ENCODE peak calls at places on chromosomes 6 and 20, in nine cellular contexts. D, R, T, G, S, Z, E, I and K are unnamed samples.

GRCh38 chr6:169589699-169590257 is 112.1 kb downstream of the WDR27 start:
- DNase-seq in D (no peak), R (no peak), T (no peak), G (no peak), S (no peak), Z (no peak), E (no peak), I (no peak), K (peak)

GRCh38 chr6:39961178-39961577 is 26.9 kb upstream of the MOCS1 start:
- DNase-seq in D (no peak), R (no peak), T (no peak), G (no peak), S (no peak), Z (no peak), E (no peak), I (no peak), K (no peak)

GRCh38 chr20:45994761-45995160 is 13.9 kb upstream of the MMP9 start:
- DNase-seq in D (no peak), R (no peak), T (no peak), G (no peak), S (no peak), Z (peak), E (no peak), I (no peak), K (no peak)

GRCh38 chr6:19997104-19997503 is 159.9 kb downstream of the ID4 start:
- DNase-seq in D (no peak), R (no peak), T (no peak), G (no peak), S (no peak), Z (no peak), E (no peak), I (no peak), K (no peak)

GRCh38 chr20:37796121-37796520 is 102.3 kb downstream of the CTNNBL1 start:
- DNase-seq in D (no peak), R (no peak), T (no peak), G (no peak), S (no peak), Z (no peak), E (no peak), I (no peak), K (no peak)

GRCh38 chr6:151341481-151342195 is 49.7 kb downstream of the ZBTB2 start:
- DNase-seq in D (no peak), R (no peak), T (no peak), G (no peak), S (no peak), Z (no peak), E (no peak), I (no peak), K (no peak)

GRCh38 chr20:1263853-1264252 is 2.2 kb upstream of the SNPH start:
- DNase-seq in D (no peak), R (no peak), T (no peak), G (no peak), S (no peak), Z (no peak), E (no peak), I (peak), K (no peak)

GRCh38 chr20:34343458-34344255 is 19.4 kb upstream of the ITCH start:
- DNase-seq in D (no peak), R (no peak), T (no peak), G (no peak), S (no peak), Z (no peak), E (no peak), I (no peak), K (no peak)

GRCh38 chr20:34562643-34563042 is 4.1 kb downstream of the MAP1LC3A start:
- DNase-seq in D (peak), R (no peak), T (no peak), G (peak), S (no peak), Z (no peak), E (no peak), I (no peak), K (no peak)

GRCh38 chr20:33894798-33895197 is 83.7 kb downstream of the CHMP4B start:
- DNase-seq in D (no peak), R (no peak), T (no peak), G (no peak), S (no peak), Z (no peak), E (no peak), I (no peak), K (no peak)

GRCh38 chr6:15504581-15505350 is 158.1 kb downstream of the DTNBP1 start:
- DNase-seq in D (peak), R (no peak), T (peak), G (no peak), S (no peak), Z (no peak), E (peak), I (peak), K (no peak)

GRCh38 chr20:33019465-33020277 is 11.8 kb upstream of the BPIFB6 start:
- DNase-seq in D (no peak), R (no peak), T (no peak), G (no peak), S (no peak), Z (no peak), E (no peak), I (no peak), K (no peak)

GRCh38 chr6:158744986-158745430 is 74.2 kb downstream of the EZR start:
- DNase-seq in D (no peak), R (no peak), T (no peak), G (no peak), S (no peak), Z (no peak), E (no peak), I (no peak), K (no peak)

GRCh38 chr6:17385660-17386059 is 7.7 kb upstream of the CAP2 start:
- DNase-seq in D (no peak), R (no peak), T (no peak), G (no peak), S (no peak), Z (no peak), E (no peak), I (no peak), K (no peak)

GRCh38 chr6:106637051-106637717 is 7.8 kb downstream of the QRSL1 start:
- DNase-seq in D (no peak), R (no peak), T (no peak), G (peak), S (no peak), Z (no peak), E (no peak), I (no peak), K (no peak)

GRCh38 chr6:37020426-37021211 is 15.2 kb downstream of the FGD2 start:
- DNase-seq in D (peak), R (no peak), T (peak), G (no peak), S (no peak), Z (no peak), E (no peak), I (no peak), K (no peak)

GRCh38 chr20:22456109-22456508 is 128.3 kb downstream of the FOXA2 start:
- DNase-seq in D (no peak), R (no peak), T (no peak), G (no peak), S (no peak), Z (no peak), E (no peak), I (no peak), K (no peak)